ENCODE peak calls at places on chromosomes 4 and X, in seven cellular contexts. T, O, P, C, G, L and Z are unnamed samples.

GRCh38 chr4:142242156-142242555 is 603.9 kb downstream of the INPP4B start:
- DNase-seq in G (no peak), P (no peak), O (no peak), L (no peak), C (no peak), T (no peak), Z (no peak)

GRCh38 chr4:5995901-5996623 is 22.2 kb downstream of the C4orf50 start:
- DNase-seq in T (no peak), O (no peak), G (no peak), C (no peak), L (no peak), P (no peak), Z (no peak)

GRCh38 chrX:53089224-53089842 is 4.6 kb upstream of the KANTR start:
- DNase-seq in G (no peak), P (peak), T (no peak), O (peak), L (no peak), C (no peak), Z (peak)

GRCh38 chr4:175779081-175779620 is 32.9 kb downstream of the GPM6A start:
- DNase-seq in G (no peak), L (no peak), C (no peak), T (no peak), P (no peak), O (no peak), Z (no peak)

GRCh38 chr4:94256833-94257232 is 49.2 kb downstream of the SMARCAD1 start:
- DNase-seq in L (no peak), C (no peak), G (peak), T (no peak), O (no peak), P (no peak), Z (no peak)

GRCh38 chr4:53113433-53114215 is 251.5 kb downstream of the RASL11B start:
- DNase-seq in P (no peak), T (no peak), O (no peak), C (no peak), G (no peak), L (no peak), Z (no peak)

GRCh38 chr4:83830138-83830537 is 294.2 kb downstream of the GPAT3 start:
- DNase-seq in G (no peak), O (no peak), C (no peak), T (no peak), P (no peak), L (no peak), Z (no peak)

GRCh38 chr4:37946503-37947179 is 13.6 kb upstream of the PTTG2 start:
- DNase-seq in G (no peak), P (no peak), C (no peak), L (no peak), O (no peak), T (no peak), Z (no peak)

GRCh38 chrX:17812763-17813162 is 48.3 kb downstream of the RAI2 start:
- DNase-seq in O (peak), C (peak), P (peak), L (no peak), T (no peak), G (no peak), Z (no peak)

GRCh38 chr4:4289930-4290850 is at the start of the genes LYAR and ZBTB49:
- DNase-seq in C (peak), P (peak), L (peak), T (peak), O (peak), G (peak), Z (peak)

GRCh38 chr4:8427761-8428287 is 12.7 kb downstream of the ACOX3 start:
- DNase-seq in L (no peak), T (no peak), P (peak), C (no peak), G (peak), O (no peak), Z (no peak)

GRCh38 chr4:70511365-70511764 is 7.0 kb upstream of the AMTN start:
- DNase-seq in P (no peak), L (no peak), T (no peak), O (no peak), C (no peak), G (no peak), Z (no peak)

GRCh38 chr4:3449047-3449573 is 7.3 kb downstream of the HGFAC start:
- DNase-seq in P (no peak), L (no peak), C (no peak), G (no peak), O (no peak), T (no peak), Z (no peak)

GRCh38 chr4:159042097-159042605 is 60.7 kb upstream of the RAPGEF2 start:
- DNase-seq in T (no peak), L (no peak), G (no peak), P (peak), C (no peak), O (peak), Z (no peak)

GRCh38 chrX:124018031-124018430 is 56.5 kb downstream of the STAG2 start:
- DNase-seq in P (no peak), L (no peak), T (no peak), G (no peak), C (no peak), O (no peak), Z (no peak)

GRCh38 chrX:68983004-68983857 is 154.4 kb downstream of the EFNB1 start:
- DNase-seq in T (no peak), G (no peak), L (no peak), C (no peak), P (no peak), O (peak), Z (no peak)

GRCh38 chr4:101961144-101961543 is 170.6 kb downstream of the BANK1 start:
- DNase-seq in G (no peak), P (no peak), T (no peak), C (no peak), O (no peak), L (no peak), Z (peak)

GRCh38 chrX:24603191-24603590 is 44.0 kb downstream of the PCYT1B start:
- DNase-seq in P (no peak), O (no peak), L (no peak), T (no peak), C (no peak), G (no peak), Z (no peak)

GRCh38 chrX:24601858-24602257 is 45.3 kb downstream of the PCYT1B start:
- DNase-seq in O (no peak), G (no peak), L (no peak), T (no peak), P (no peak), C (no peak), Z (no peak)

GRCh38 chrX:24610540-24610939 is 36.6 kb downstream of the PCYT1B start:
- DNase-seq in P (no peak), T (no peak), L (no peak), C (no peak), G (no peak), O (no peak), Z (no peak)

GRCh38 chrX:24607616-24608015 is 39.5 kb downstream of the PCYT1B start:
- DNase-seq in L (no peak), O (no peak), P (no peak), T (no peak), C (no peak), G (peak), Z (no peak)
- TF ChIP-seq YY1 in L (no peak), O (no peak), P (no peak), T (no peak), C (no peak), G (no peak), Z (no peak)

GRCh38 chr4:124133753-124134152 is 578.8 kb downstream of the ANKRD50 start:
- DNase-seq in L (no peak), O (no peak), C (no peak), G (no peak), T (no peak), P (no peak), Z (no peak)
- TF ChIP-seq YY1 in L (no peak), O (no peak), C (no peak), G (no peak), T (no peak), P (no peak), Z (no peak)

GRCh38 chr4:786861-787300 is 39.0 kb downstream of the CPLX1 start:
- DNase-seq in P (peak), L (no peak), T (no peak), C (no peak), O (no peak), G (no peak), Z (no peak)

GRCh38 chr4:786074-786741 is 39.7 kb downstream of the CPLX1 start:
- DNase-seq in P (no peak), O (no peak), L (no peak), G (no peak), T (no peak), C (no peak), Z (no peak)

GRCh38 chr4:787561-787981 is 38.4 kb downstream of the CPLX1 start:
- DNase-seq in G (no peak), C (no peak), P (peak), L (no peak), T (no peak), O (no peak), Z (no peak)

GRCh38 chr4:784401-785331 is 41.3 kb downstream of the CPLX1 start:
- DNase-seq in G (no peak), T (no peak), C (no peak), O (no peak), P (no peak), L (no peak), Z (no peak)

GRCh38 chr4:785332-786073 is 40.4 kb downstream of the CPLX1 start:
- DNase-seq in P (no peak), L (no peak), T (no peak), O (no peak), G (no peak), C (no peak), Z (no peak)
- TF ChIP-seq YY1 in P (no peak), L (no peak), T (no peak), O (no peak), G (no peak), C (no peak), Z (no peak)

DNA sequence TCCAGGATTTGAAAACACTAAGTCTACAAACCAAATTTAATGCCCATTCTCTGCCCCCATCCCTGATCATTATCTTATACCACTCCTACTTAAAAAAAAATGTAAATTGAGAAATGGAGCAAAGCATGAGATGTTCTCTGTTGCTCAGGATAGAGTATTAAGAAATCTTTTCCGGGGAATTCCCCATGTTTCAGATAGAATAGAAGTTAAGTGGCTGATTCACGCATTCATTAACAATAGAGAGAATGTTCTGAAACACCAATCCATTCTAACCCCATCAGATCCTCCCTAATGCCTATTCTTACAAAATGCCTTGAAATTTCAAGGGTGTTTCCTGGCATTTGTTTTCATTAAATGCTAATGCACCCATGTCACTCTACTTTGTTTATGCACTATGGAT is 101.1 kb downstream of the AREG start:
- DNase-seq in L (no peak), P (no peak), G (no peak), C (no peak), T (no peak), O (no peak), Z (no peak)
- TF ChIP-seq YY1 in L (no peak), P (no peak), G (no peak), C (no peak), T (no peak), O (no peak), Z (no peak)

GRCh38 chr4:47075919-47076318 is 44.6 kb downstream of the GABRB1 start:
- DNase-seq in T (no peak), G (no peak), P (no peak), C (no peak), O (no peak), L (no peak), Z (no peak)
- TF ChIP-seq YY1 in T (no peak), G (no peak), P (no peak), C (no peak), O (no peak), L (no peak), Z (no peak)

DNA sequence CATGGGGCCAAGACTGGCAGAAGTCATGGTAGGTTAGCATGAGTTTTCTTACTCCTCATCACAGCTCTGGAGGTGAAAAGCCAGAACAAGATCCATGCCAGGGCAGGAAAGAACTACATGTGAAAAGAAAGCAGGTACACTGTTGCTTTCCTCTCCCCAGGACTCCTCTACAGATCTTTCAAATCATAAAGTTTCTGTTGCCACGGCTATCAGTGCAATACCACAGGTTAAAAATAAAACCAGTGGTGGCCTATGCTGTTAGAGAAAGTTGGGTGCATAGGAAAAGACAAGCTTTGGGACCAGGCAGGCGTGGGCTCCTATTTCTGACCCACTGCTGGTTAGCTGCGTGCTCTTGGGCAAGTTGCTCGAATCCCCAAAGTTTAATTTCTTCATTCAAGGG is 81.4 kb downstream of the SH3RF1 start:
- DNase-seq in P (no peak), G (no peak), L (no peak), O (no peak), T (no peak), C (no peak), Z (no peak)
- TF ChIP-seq YY1 in P (no peak), G (no peak), L (no peak), O (no peak), T (no peak), C (no peak), Z (no peak)

DNA sequence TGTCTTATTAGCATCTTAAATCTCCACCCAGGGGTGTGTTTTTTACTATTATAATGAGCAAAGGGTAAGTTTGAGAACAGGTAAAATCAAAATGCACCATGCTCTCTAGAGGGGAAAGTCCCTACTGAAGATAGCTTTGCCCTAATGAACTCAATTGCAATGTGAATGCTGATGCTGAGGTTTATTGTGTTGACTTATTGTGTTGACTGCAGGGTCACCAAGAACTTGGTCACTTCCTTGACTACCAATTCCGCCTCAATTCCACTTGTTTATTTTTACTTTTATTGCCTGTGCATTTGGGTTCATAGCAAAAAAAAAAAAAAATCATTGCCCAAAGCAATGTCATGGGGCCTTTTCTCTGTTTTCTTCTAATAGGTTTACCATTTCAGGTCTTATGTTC is 67.7 kb upstream of the SRD5A3 start:
- DNase-seq in T (no peak), O (no peak), C (no peak), L (no peak), G (no peak), P (no peak), Z (no peak)
- TF ChIP-seq YY1 in T (no peak), O (no peak), C (no peak), L (no peak), G (no peak), P (no peak), Z (no peak)